ENCODE peak calls at places on chromosomes 13 and 19, in nine cellular contexts. Q is sciatic nerve; X is Panc1; Z is mucosa of descending colon; D is activated CD8-positive, alpha-beta T cell treated with anti-CD3 and anti-CD28 coated beads for 36 hours; I is HCT116; L is activated CD8-positive, alpha-beta memory T cell treated with anti-CD3 and anti-CD28 coated beads, Interleukin-2, amount 10 ng/mL, durations not matched to agents 7 days and 5 days; P is activated naive CD8-positive, alpha-beta T cell treated with anti-CD3 and anti-CD28 coated beads, Interleukin-2, amount 50 U/mL, for 24 hours; B is GM12878. M is an unnamed sample.

GRCh38 chr13:80654638-80655249 is 313.8 kb upstream of the SPRY2 start:
- ATAC-seq in Q (peak), X (no peak), Z (no peak), D (no peak), I (no peak), L (no peak), P (no peak), B (no peak), M (no peak)

GRCh38 chr19:47436712-47437401 is 17.5 kb upstream of the MEIS3 start:
- ATAC-seq in Q (peak), X (peak), Z (peak), D (peak), I (peak), L (peak), P (peak), B (peak), M (peak)

GRCh38 chr13:39379118-39379517 is 223.9 kb downstream of the LHFPL6 start:
- ATAC-seq in Q (no peak), X (no peak), Z (no peak), D (no peak), I (no peak), L (no peak), P (no peak), B (peak), M (no peak)

GRCh38 chr19:2841858-2842574 is 741 bp downstream of the ZNF555 start:
- ATAC-seq in Q (no peak), X (peak), Z (peak), D (no peak), I (peak), L (no peak), P (no peak), B (no peak), M (no peak)

GRCh38 chr13:25252229-25252628 is 35.1 kb downstream of the MTMR6 start:
- ATAC-seq in Q (no peak), X (no peak), Z (no peak), D (no peak), I (no peak), L (no peak), P (no peak), B (no peak), M (no peak)

GRCh38 chr19:40519352-40520322 is 52.8 kb downstream of the SPTBN4 start:
- ATAC-seq in Q (no peak), X (peak), Z (peak), D (peak), I (peak), L (peak), P (peak), B (peak), M (no peak)

GRCh38 chr13:83943530-83944279 is 61.4 kb upstream of the SLITRK1 start:
- ATAC-seq in Q (no peak), X (no peak), Z (no peak), D (no peak), I (no peak), L (no peak), P (no peak), B (no peak), M (peak)

GRCh38 chr13:50285283-50285682 is 270.0 kb downstream of the KCNRG start:
- ATAC-seq in Q (no peak), X (no peak), Z (no peak), D (no peak), I (no peak), L (no peak), P (no peak), B (no peak), M (no peak)